ENCODE peak calls at places on chromosome 22, in seven cellular contexts. Q is HCT116, M is HepG2, X is GM12878, O is K562, L is SK-N-SH, Z is H1. R is an unnamed sample.

GRCh38 chr22:49930596-49931412 is 12.4 kb downstream of the CRELD2 start:
- DNase-seq in L (peak), Q (peak), Z (no peak), O (peak), M (peak), X (peak), R (peak)

GRCh38 chr22:23827351-23827995 is 11.3 kb downstream of the DERL3 start:
- DNase-seq in M (no peak), Z (no peak), L (peak), X (no peak), Q (no peak), O (no peak), R (no peak)

GRCh38 chr22:36763576-36763975 is 12.3 kb downstream of the IFT27 start:
- DNase-seq in X (no peak), M (no peak), L (no peak), Z (no peak), Q (no peak), O (no peak), R (no peak)

GRCh38 chr22:41240377-41241132 is at the start of gene CHADL:
- DNase-seq in Z (no peak), Q (no peak), M (peak), X (no peak), O (no peak), L (peak), R (no peak)

GRCh38 chr22:48637231-48637630 is 1190.4 kb downstream of the BRD1 start:
- DNase-seq in L (no peak), X (no peak), M (no peak), Q (no peak), Z (no peak), O (no peak), R (no peak)

GRCh38 chr22:29907753-29908515 is 25.0 kb downstream of the MTMR3 start:
- DNase-seq in O (peak), L (peak), Q (peak), M (peak), Z (no peak), X (no peak), R (peak)

GRCh38 chr22:27377901-27378300 is 423.7 kb downstream of the MN1 start:
- DNase-seq in Z (no peak), Q (no peak), M (no peak), O (no peak), L (no peak), X (no peak), R (no peak)

GRCh38 chr22:48856308-48856615 is 971.4 kb downstream of the BRD1 start:
- DNase-seq in O (no peak), Q (no peak), X (no peak), L (no peak), M (no peak), Z (no peak), R (no peak)

GRCh38 chr22:29359469-29359868 is 28.9 kb downstream of the AP1B1 start:
- DNase-seq in Q (peak), X (no peak), M (peak), O (peak), L (peak), Z (peak), R (peak)

GRCh38 chr22:40687706-40688105 is 8.4 kb downstream of the MCHR1 start:
- DNase-seq in Q (no peak), X (no peak), Z (no peak), M (no peak), L (no peak), O (no peak), R (no peak)

GRCh38 chr22:29308791-29309262 is 2.4 kb downstream of the GAS2L1 start:
- DNase-seq in Z (peak), L (peak), Q (no peak), O (no peak), X (no peak), M (no peak), R (no peak)

GRCh38 chr22:23306438-23306921 is 126.2 kb downstream of the BCR start:
- DNase-seq in Q (no peak), Z (no peak), X (no peak), O (no peak), M (no peak), L (no peak), R (no peak)

GRCh38 chr22:19597399-19597735 is 73.2 kb upstream of the CLDN5 start:
- DNase-seq in Q (no peak), L (no peak), X (no peak), M (peak), O (no peak), Z (no peak), R (no peak)

GRCh38 chr22:49055406-49055805 is 772.3 kb downstream of the BRD1 start:
- DNase-seq in M (no peak), Z (no peak), Q (no peak), X (no peak), O (no peak), L (no peak), R (no peak)

GRCh38 chr22:46120420-46120737 is 29.9 kb upstream of the PPARA start:
- DNase-seq in X (no peak), Z (no peak), O (no peak), L (no peak), Q (no peak), M (no peak), R (no peak)

GRCh38 chr22:46122511-46122971 is 27.8 kb upstream of the PPARA start:
- DNase-seq in Z (peak), M (peak), X (no peak), O (peak), L (peak), Q (peak), R (peak)

GRCh38 chr22:46121079-46121478 is 29.2 kb upstream of the PPARA start:
- DNase-seq in L (no peak), Q (no peak), O (no peak), Z (no peak), X (no peak), M (no peak), R (no peak)

GRCh38 chr22:46122980-46123693 is 27.2 kb upstream of the PPARA start:
- DNase-seq in M (no peak), Q (no peak), X (no peak), Z (no peak), L (no peak), O (no peak), R (no peak)

GRCh38 chr22:46121523-46122287 is 28.6 kb upstream of the PPARA start:
- DNase-seq in X (no peak), O (no peak), Z (no peak), L (no peak), M (no peak), Q (no peak), R (no peak)
- TF ChIP-seq JUND in X (no peak), O (no peak), Z (no peak), L (no peak), M (no peak), Q (no peak), R (no peak)

GRCh38 chr22:25081409-25081824 is 118.2 kb upstream of the CRYBB3 start:
- DNase-seq in O (peak), X (no peak), M (peak), Q (peak), Z (peak), L (peak), R (peak)
- TF ChIP-seq JUND in O (no peak), X (no peak), M (no peak), Q (no peak), Z (no peak), L (no peak), R (no peak)

GRCh38 chr22:30931541-30932300 is 36.9 kb downstream of the MORC2 start:
- DNase-seq in M (no peak), Z (no peak), O (no peak), X (no peak), L (no peak), Q (no peak), R (no peak)

GRCh38 chr22:30934053-30934452 is 34.5 kb downstream of the MORC2 start:
- DNase-seq in L (no peak), Q (no peak), M (no peak), X (no peak), Z (no peak), O (no peak), R (no peak)

GRCh38 chr22:30933457-30933856 is 35.1 kb downstream of the MORC2 start:
- DNase-seq in O (no peak), X (no peak), Q (no peak), Z (no peak), M (no peak), L (no peak), R (no peak)

GRCh38 chr22:30930228-30930627 is 38.3 kb downstream of the MORC2 start:
- DNase-seq in Q (no peak), L (no peak), O (no peak), M (no peak), X (no peak), Z (no peak), R (no peak)

GRCh38 chr22:30932661-30933060 is 35.9 kb downstream of the MORC2 start:
- DNase-seq in L (no peak), X (no peak), Z (no peak), Q (no peak), O (no peak), M (no peak), R (no peak)
- TF ChIP-seq JUND in L (no peak), X (no peak), Z (no peak), Q (no peak), O (no peak), M (no peak), R (no peak)

GRCh38 chr22:42905217-42905616 is 48.1 kb upstream of the ARFGAP3 start:
- DNase-seq in L (no peak), Q (no peak), Z (no peak), X (no peak), M (no peak), O (no peak), R (no peak)
- TF ChIP-seq JUND in L (no peak), Q (no peak), Z (no peak), X (no peak), M (no peak), O (no peak), R (no peak)

GRCh38 chr22:47446331-47446730 is 683.9 kb downstream of the TBC1D22A start:
- DNase-seq in X (no peak), M (no peak), Z (no peak), L (no peak), O (no peak), Q (no peak), R (no peak)
- TF ChIP-seq JUND in X (no peak), M (no peak), Z (no peak), L (no peak), O (no peak), Q (no peak), R (no peak)

R was measured in T47D.